ENCODE peak calls at places on chromosomes 6 and 20, in four cellular contexts. H is ELF-1, U is sigmoid colon, P is right cardiac atrium. X is an unnamed sample.

GRCh38 chr20:17533396-17533795 is 2.2 kb upstream of the BFSP1 start:
- DNase-seq in U (no peak), P (no peak), H (peak), X (no peak)

GRCh38 chr6:48994811-48995210 is 468.2 kb downstream of the MMUT start:
- DNase-seq in H (no peak), U (no peak), P (no peak), X (no peak)

GRCh38 chr20:37880726-37881591 is 22.0 kb upstream of the VSTM2L start:
- DNase-seq in U (peak), P (peak), H (no peak), X (peak)

GRCh38 chr6:164039954-164040375 is 625.4 kb downstream of the QKI start:
- DNase-seq in P (peak), U (peak), H (peak), X (peak)

GRCh38 chr6:50816115-50816675 is 2.5 kb upstream of the TFAP2B start:
- DNase-seq in U (peak), P (peak), H (peak), X (peak)

GRCh38 chr6:123830110-123830509 is 26.4 kb downstream of the NKAIN2 start:
- DNase-seq in U (no peak), P (no peak), H (peak), X (no peak)

GRCh38 chr6:68634503-68635411 is at the start of gene ADGRB3:
- DNase-seq in H (peak), U (peak), P (peak), X (peak)

GRCh38 chr6:15299430-15300131 is 53.7 kb downstream of the JARID2 start:
- DNase-seq in P (peak), U (peak), H (peak), X (no peak)

GRCh38 chr6:89355511-89356185 is 3.1 kb upstream of the UBE2J1 start:
- DNase-seq in P (no peak), H (no peak), U (no peak), X (no peak)

GRCh38 chr6:20034408-20034769 is 177.9 kb downstream of the MBOAT1 start:
- DNase-seq in H (no peak), P (no peak), U (no peak), X (no peak)

GRCh38 chr6:36822506-36823269 is 16.6 kb downstream of the CPNE5 start:
- DNase-seq in U (no peak), P (peak), H (peak), X (no peak)

GRCh38 chr20:884983-885952 is 30.9 kb downstream of the ANGPT4 start:
- DNase-seq in H (peak), P (peak), U (no peak), X (peak)

GRCh38 chr20:37243937-37244571 is 17.6 kb downstream of the GHRH start:
- DNase-seq in H (no peak), U (peak), P (peak), X (peak)

GRCh38 chr6:149013932-149014331 is 267.1 kb downstream of the UST start:
- DNase-seq in P (no peak), U (no peak), H (peak), X (no peak)

GRCh38 chr6:70008189-70008588 is 141.8 kb downstream of the COL19A1 start:
- DNase-seq in U (no peak), P (no peak), H (no peak), X (no peak)

GRCh38 chr20:18405826-18406225 is 61.0 kb downstream of the DZANK1 start:
- DNase-seq in H (no peak), P (no peak), U (no peak), X (no peak)